ENCODE peak calls at places on chromosomes 12 and 14, in four cellular contexts. I is astrocyte of the cerebellum, Y is spleen, B is brain microvascular endothelial cell. J is an unnamed sample.

GRCh38 chr12:124233041-124233836 is 61.7 kb upstream of the RFLNA start:
- DNase-seq in I (peak; percentile 95), Y (no peak), B (peak; percentile 85), J (no peak)

GRCh38 chr14:55749201-55749812 is 169.3 kb downstream of the KTN1 start:
- DNase-seq in I (no peak), Y (no peak), B (no peak), J (peak; percentile 28)

GRCh38 chr14:52360831-52361230 is 46.7 kb downstream of the PTGER2 start:
- DNase-seq in I (no peak), Y (no peak), B (no peak), J (peak; percentile 80)

GRCh38 chr14:70909788-70910614 is 2.7 kb downstream of the PCNX1 start:
- DNase-seq in I (no peak), Y (no peak), B (no peak), J (no peak)

GRCh38 chr12:111173391-111174282 is 195.3 kb downstream of the PHETA1 start:
- DNase-seq in I (no peak), Y (no peak), B (no peak), J (no peak)

GRCh38 chr12:15558915-15559528 is 230.2 kb downstream of the EPS8 start:
- DNase-seq in I (peak; percentile 6), Y (no peak), B (peak; percentile 66), J (no peak)

GRCh38 chr12:93387780-93388179 is 10.1 kb downstream of the NUDT4 start:
- DNase-seq in I (no peak), Y (no peak), B (peak; percentile 73), J (no peak)

GRCh38 chr14:85333313-85333712 is 196.6 kb upstream of the FLRT2 start:
- DNase-seq in I (no peak), Y (no peak), B (peak; percentile 69), J (no peak)

GRCh38 chr12:57522887-57523705 is 472 bp downstream of the MBD6 start:
- DNase-seq in I (no peak), Y (peak; percentile 94), B (peak; percentile 14), J (peak; percentile 50)

GRCh38 chr12:7934560-7935463 is 1.2 kb downstream of the SLC2A3 start:
- DNase-seq in I (no peak), Y (no peak), B (no peak), J (no peak)

GRCh38 chr14:98175436-98175835 is 1096.6 kb downstream of the BCL11B start:
- DNase-seq in I (no peak), Y (no peak), B (no peak), J (no peak)

GRCh38 chr12:6821271-6821673 is 349 bp upstream of the GPR162 start:
- DNase-seq in I (no peak), Y (no peak), B (peak; percentile 56), J (peak; percentile 81)

GRCh38 chr12:52523825-52524224 is 3.6 kb upstream of the KRT5 start:
- DNase-seq in I (no peak), Y (no peak), B (no peak), J (no peak)

GRCh38 chr12:27924350-27925140 is 48.0 kb downstream of the PTHLH start:
- DNase-seq in I (no peak), Y (no peak), B (no peak), J (no peak)

GRCh38 chr12:14773685-14774073 is 29.6 kb downstream of the WBP11 start:
- DNase-seq in I (no peak), Y (peak; percentile 88), B (no peak), J (no peak)

GRCh38 chr12:46389130-46389616 is 16.6 kb upstream of the SLC38A2 start:
- DNase-seq in I (peak; percentile 91), Y (no peak), B (peak; percentile 81), J (no peak)

GRCh38 chr12:41505001-41505400 is 316.9 kb downstream of the PDZRN4 start:
- DNase-seq in I (no peak), Y (no peak), B (no peak), J (no peak)

GRCh38 chr12:51424662-51425539 is at the start of gene SLC4A8:
- DNase-seq in I (peak; percentile 45), Y (peak; percentile 95), B (peak; percentile 65), J (peak; percentile 100)

GRCh38 chr12:90940872-90941499 is 14.0 kb downstream of the CCER1 start:
- DNase-seq in I (peak; percentile 38), Y (no peak), B (peak; percentile 31), J (no peak)

GRCh38 chr12:116303929-116304328 is 26.4 kb upstream of the MED13L start:
- DNase-seq in I (no peak), Y (no peak), B (no peak), J (no peak)

GRCh38 chr14:53060046-53060445 is 93.1 kb downstream of the DDHD1 start:
- DNase-seq in I (no peak), Y (no peak), B (no peak), J (no peak)

GRCh38 chr12:130835011-130835410 is 4.0 kb downstream of the STX2 start:
- DNase-seq in I (no peak), Y (no peak), B (no peak), J (no peak)

GRCh38 chr12:26630546-26631027 is 202.4 kb downstream of the ITPR2 start:
- DNase-seq in I (peak; percentile 59), Y (no peak), B (peak; percentile 90), J (no peak)

GRCh38 chr14:48744202-48744601 is 842.0 kb downstream of the RPS29 start:
- DNase-seq in I (no peak), Y (no peak), B (no peak), J (no peak)

GRCh38 chr12:8628731-8629130 is 16.1 kb upstream of the AICDA start:
- DNase-seq in I (no peak), Y (no peak), B (no peak), J (no peak)

GRCh38 chr14:104142136-104143041 is 4.0 kb downstream of the KIF26A start:
- DNase-seq in I (no peak), Y (peak; percentile 61), B (no peak), J (no peak)

GRCh38 chr14:102316048-102316745 is 3.3 kb upstream of the ZNF839 start:
- DNase-seq in I (peak; percentile 88), Y (peak; percentile 38), B (peak; percentile 78), J (peak; percentile 67)

GRCh38 chr14:96164861-96165490 is 39.7 kb upstream of the BDKRB2 start:
- DNase-seq in I (no peak), Y (peak; percentile 32), B (no peak), J (no peak)

GRCh38 chr12:6866920-6867406 is 368 bp upstream of the TPI1 start:
- DNase-seq in I (no peak), Y (peak; percentile 97), B (peak; percentile 3), J (no peak)

GRCh38 chr14:34355584-34356266 is 106.3 kb downstream of the SPTSSA start:
- DNase-seq in I (peak; percentile 49), Y (no peak), B (peak; percentile 57), J (peak; percentile 62)
- TF ChIP-seq CTCF in I (no peak), Y (no peak), B (no peak), J (no peak)

GRCh38 chr12:118189761-118190181 is 53.8 kb downstream of the PEBP1 start:
- DNase-seq in I (no peak), Y (no peak), B (peak; percentile 36), J (peak; percentile 63)
- H3K4me3 ChIP-seq in I (peak overlapping the region; percentile 40), Y (no peak overlapping the region), B (peak overlapping the region; percentile 60), J (peak overlapping the region; percentile 54)

GRCh38 chr12:56311003-56311402 is 4.8 kb downstream of the CNPY2 start:
- DNase-seq in I (no peak), Y (no peak), B (no peak), J (no peak)

GRCh38 chr12:56315256-56315625 is 547 bp downstream of the CNPY2 start:
- DNase-seq in I (no peak), Y (no peak), B (peak; percentile 11), J (no peak)

GRCh38 chr12:56317675-56318074 is 1.9 kb upstream of the CNPY2 start:
- DNase-seq in I (no peak), Y (no peak), B (no peak), J (no peak)

GRCh38 chr12:56321027-56321426 is 5.2 kb upstream of the CNPY2 start:
- DNase-seq in I (no peak), Y (no peak), B (no peak), J (no peak)

DNA sequence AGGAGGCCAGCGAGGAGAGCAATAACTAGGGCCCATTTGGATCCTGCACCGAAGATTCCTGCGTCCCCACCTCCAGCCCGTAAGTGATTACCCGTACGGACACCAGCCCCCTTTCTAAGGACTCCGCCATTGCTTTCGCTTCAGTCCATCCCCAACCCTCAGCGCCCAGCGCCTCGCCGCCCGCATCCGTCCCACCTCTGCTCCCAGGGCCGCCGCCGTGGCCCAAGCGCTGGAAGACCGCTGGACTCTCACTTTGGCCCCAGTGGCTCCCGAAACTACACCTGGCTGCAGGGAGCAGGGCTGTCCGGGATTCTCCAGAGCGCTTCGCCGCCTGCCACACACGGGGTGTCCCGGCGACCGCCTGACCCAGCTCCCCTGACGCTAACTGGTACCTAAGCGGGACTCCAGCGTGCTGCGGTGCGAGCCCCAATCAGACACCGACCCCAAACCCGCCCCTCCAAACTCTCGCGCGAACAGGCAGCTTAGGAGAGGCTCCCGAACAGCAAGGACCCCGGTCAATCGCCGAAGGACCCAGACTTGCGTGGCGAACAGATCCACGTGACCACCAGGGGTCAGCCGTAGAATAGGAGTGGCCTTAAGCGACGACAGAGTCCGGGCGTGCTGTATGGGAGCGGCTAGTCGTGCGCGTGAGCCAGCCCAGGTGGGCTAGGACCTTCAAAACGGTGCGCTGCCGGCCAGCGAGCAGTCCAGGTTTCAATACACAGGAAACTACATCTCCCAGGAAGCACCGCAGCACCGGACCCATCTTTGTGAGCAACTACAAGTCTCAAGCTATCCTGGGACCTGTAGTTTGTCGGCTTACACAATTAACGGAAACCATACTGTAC is at the start of gene CNPY2:
- DNase-seq in I (peak; percentile 94), Y (peak; percentile 99), B (peak; percentile 98), J (peak; percentile 98)
- TF ChIP-seq CTCF in I (no peak), Y (peak; percentile 52), B (peak; percentile 22), J (peak; percentile 40)

GRCh38 chr12:85807681-85808228 is 28.5 kb downstream of the RASSF9 start:
- DNase-seq in I (no peak), Y (no peak), B (no peak), J (no peak)

GRCh38 chr12:85803923-85804322 is 32.3 kb downstream of the RASSF9 start:
- DNase-seq in I (no peak), Y (no peak), B (no peak), J (no peak)

GRCh38 chr12:85805654-85806053 is 30.6 kb downstream of the RASSF9 start:
- DNase-seq in I (peak; percentile 50), Y (no peak), B (peak; percentile 66), J (no peak)

GRCh38 chr12:85804663-85805062 is 31.5 kb downstream of the RASSF9 start:
- DNase-seq in I (peak; percentile 69), Y (no peak), B (peak; percentile 63), J (no peak)

DNA sequence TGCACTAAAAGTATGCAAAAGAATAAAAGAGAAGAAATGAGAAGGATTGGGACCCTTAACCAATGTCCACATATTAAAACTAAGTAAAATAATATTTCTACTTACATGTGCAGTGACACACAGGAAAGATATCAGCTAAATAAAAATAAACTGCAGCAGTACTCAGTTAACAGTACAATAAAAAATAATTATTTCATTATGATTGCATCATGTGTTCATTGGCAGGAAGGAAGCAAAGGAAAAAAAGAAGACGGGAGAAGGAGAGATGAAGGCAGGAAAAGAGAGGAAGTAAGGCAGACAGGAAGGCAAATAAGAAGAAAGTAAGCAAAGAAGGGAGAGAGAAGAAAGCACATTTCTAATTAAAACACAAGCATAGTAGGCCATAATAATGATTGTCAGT is 33.0 kb downstream of the RASSF9 start:
- DNase-seq in I (no peak), Y (no peak), B (no peak), J (no peak)
- H3K4me3 ChIP-seq in I (no peak overlapping the region), Y (no peak overlapping the region), B (no peak overlapping the region), J (no peak overlapping the region)

GRCh38 chr12:4355843-4356327 is 23.6 kb downstream of the FGF23 start:
- DNase-seq in I (no peak), Y (no peak), B (peak; percentile 42), J (peak; percentile 66)

GRCh38 chr12:4355150-4355842 is 24.2 kb downstream of the FGF23 start:
- DNase-seq in I (no peak), Y (no peak), B (no peak), J (no peak)

GRCh38 chr12:4353785-4354208 is 25.7 kb downstream of the FGF23 start:
- DNase-seq in I (peak; percentile 6), Y (no peak), B (no peak), J (no peak)
- TF ChIP-seq CTCF in I (peak; percentile 57), Y (peak; percentile 51), B (peak; percentile 54), J (peak; percentile 55)